ENCODE peak calls at places on chromosome 12, in four cellular contexts. One of them, this sample, is unnamed.

GRCh38 chr12:60230103-60230502 is 634.3 kb downstream of the SLC16A7 start:
- DNase-seq in HCT116: no peak
- DNase-seq in NCI-H510A treated with DMSO at 0.1 percent for 48 hours: no peak
- DNase-seq in activated T-helper 1 cell treated with Interleukin-2 at 50 U/mL for 16 hours: no peak
- DNase-seq in this sample: no peak

GRCh38 chr12:46354111-46354798 is 18.3 kb downstream of the SLC38A2 start:
- DNase-seq in HCT116: no peak
- DNase-seq in NCI-H510A treated with DMSO at 0.1 percent for 48 hours: no peak
- DNase-seq in activated T-helper 1 cell treated with Interleukin-2 at 50 U/mL for 16 hours: no peak
- DNase-seq in this sample: peak

GRCh38 chr12:13171921-13172859 is 24.3 kb upstream of the EMP1 start:
- DNase-seq in HCT116: no peak
- DNase-seq in NCI-H510A treated with DMSO at 0.1 percent for 48 hours: no peak
- DNase-seq in activated T-helper 1 cell treated with Interleukin-2 at 50 U/mL for 16 hours: no peak
- DNase-seq in this sample: no peak

GRCh38 chr12:49201595-49202295 is 12.9 kb upstream of the TUBA1A start:
- DNase-seq in HCT116: no peak
- DNase-seq in NCI-H510A treated with DMSO at 0.1 percent for 48 hours: peak
- DNase-seq in activated T-helper 1 cell treated with Interleukin-2 at 50 U/mL for 16 hours: no peak
- DNase-seq in this sample: peak

GRCh38 chr12:3119192-3119744 is 42.1 kb downstream of the TSPAN9 start:
- DNase-seq in HCT116: no peak
- DNase-seq in NCI-H510A treated with DMSO at 0.1 percent for 48 hours: no peak
- DNase-seq in activated T-helper 1 cell treated with Interleukin-2 at 50 U/mL for 16 hours: no peak
- DNase-seq in this sample: no peak

GRCh38 chr12:20557076-20557475 is 138.1 kb upstream of the SLCO1C1 start:
- DNase-seq in HCT116: no peak
- DNase-seq in NCI-H510A treated with DMSO at 0.1 percent for 48 hours: no peak
- DNase-seq in activated T-helper 1 cell treated with Interleukin-2 at 50 U/mL for 16 hours: no peak
- DNase-seq in this sample: no peak

GRCh38 chr12:108136697-108137096 is 7.6 kb downstream of the WSCD2 start:
- DNase-seq in HCT116: no peak
- DNase-seq in NCI-H510A treated with DMSO at 0.1 percent for 48 hours: no peak
- DNase-seq in activated T-helper 1 cell treated with Interleukin-2 at 50 U/mL for 16 hours: no peak
- DNase-seq in this sample: no peak

GRCh38 chr12:126247936-126248335 is 1182.7 kb downstream of the AACS start:
- DNase-seq in HCT116: no peak
- DNase-seq in NCI-H510A treated with DMSO at 0.1 percent for 48 hours: no peak
- DNase-seq in activated T-helper 1 cell treated with Interleukin-2 at 50 U/mL for 16 hours: no peak
- DNase-seq in this sample: no peak

GRCh38 chr12:93098077-93098476 is 169.0 kb upstream of the EEA1 start:
- DNase-seq in HCT116: peak
- DNase-seq in NCI-H510A treated with DMSO at 0.1 percent for 48 hours: no peak
- DNase-seq in activated T-helper 1 cell treated with Interleukin-2 at 50 U/mL for 16 hours: peak
- DNase-seq in this sample: peak

GRCh38 chr12:110689002-110689600 is at the start of gene HVCN1:
- DNase-seq in HCT116: no peak
- DNase-seq in NCI-H510A treated with DMSO at 0.1 percent for 48 hours: no peak
- DNase-seq in activated T-helper 1 cell treated with Interleukin-2 at 50 U/mL for 16 hours: peak
- DNase-seq in this sample: no peak

GRCh38 chr12:24840046-24840800 is 108.7 kb downstream of the BCAT1 start:
- DNase-seq in HCT116: no peak
- DNase-seq in NCI-H510A treated with DMSO at 0.1 percent for 48 hours: no peak
- DNase-seq in activated T-helper 1 cell treated with Interleukin-2 at 50 U/mL for 16 hours: no peak
- DNase-seq in this sample: no peak

GRCh38 chr12:63889236-63889635 is 44.7 kb downstream of the SRGAP1 start:
- DNase-seq in HCT116: no peak
- DNase-seq in NCI-H510A treated with DMSO at 0.1 percent for 48 hours: no peak
- DNase-seq in activated T-helper 1 cell treated with Interleukin-2 at 50 U/mL for 16 hours: no peak
- DNase-seq in this sample: no peak

GRCh38 chr12:116892318-116892717 is 11.1 kb upstream of the HRK start:
- DNase-seq in HCT116: no peak
- DNase-seq in NCI-H510A treated with DMSO at 0.1 percent for 48 hours: no peak
- DNase-seq in activated T-helper 1 cell treated with Interleukin-2 at 50 U/mL for 16 hours: no peak
- DNase-seq in this sample: peak